ENCODE peak calls at places on chromosomes 6 and 20, in ten cellular contexts. N, U, A, F, I, T, R, Q, D and J are unnamed samples.

GRCh38 chr20:59774204-59774641 is 159.2 kb downstream of the SYCP2 start:
- DNase-seq in F (no peak), R (no peak), T (no peak), D (no peak), I (no peak), N (no peak), A (no peak), U (peak), Q (no peak), J (no peak)

GRCh38 chr6:130557481-130558112 is 191.8 kb downstream of the TMEM200A start:
- DNase-seq in D (no peak), A (no peak), F (no peak), Q (no peak), I (no peak), U (no peak), R (no peak), T (no peak), N (no peak), J (no peak)

GRCh38 chr20:15205719-15206118 is 868.3 kb upstream of the FLRT3 start:
- DNase-seq in R (no peak), D (no peak), I (no peak), Q (no peak), U (no peak), F (no peak), T (no peak), N (no peak), A (no peak), J (no peak)

GRCh38 chr20:24989162-24989561 is 3.4 kb downstream of the APMAP start:
- DNase-seq in A (no peak), D (no peak), N (no peak), F (no peak), R (no peak), T (no peak), U (peak), I (no peak), Q (no peak), J (no peak)

GRCh38 chr6:117677553-117678131 is 2.4 kb downstream of the NUS1 start:
- DNase-seq in Q (no peak), N (no peak), T (no peak), A (peak), F (no peak), R (peak), D (no peak), I (no peak), U (no peak), J (no peak)

GRCh38 chr6:142631517-142632385 is 313.2 kb downstream of the HIVEP2 start:
- DNase-seq in U (no peak), D (no peak), A (no peak), I (no peak), N (no peak), F (no peak), Q (no peak), T (no peak), R (no peak), J (no peak)

GRCh38 chr6:36787210-36787609 is 52.0 kb downstream of the CPNE5 start:
- DNase-seq in U (no peak), R (no peak), T (no peak), A (no peak), I (no peak), F (no peak), N (no peak), D (no peak), Q (no peak), J (no peak)

GRCh38 chr6:145743325-145743724 is 8.0 kb upstream of the EPM2A start:
- DNase-seq in Q (no peak), F (no peak), R (no peak), A (no peak), U (no peak), N (no peak), I (no peak), T (no peak), D (no peak), J (no peak)

GRCh38 chr20:43507150-43508080 is at the start of gene L3MBTL1:
- DNase-seq in U (no peak), F (peak), N (no peak), I (no peak), D (peak), Q (no peak), T (peak), R (peak), A (peak), J (no peak)

GRCh38 chr20:10280016-10280908 is 61.6 kb downstream of the SNAP25 start:
- DNase-seq in I (no peak), R (no peak), D (no peak), T (no peak), A (peak), N (no peak), Q (no peak), F (no peak), U (no peak), J (no peak)

GRCh38 chr20:51142448-51142847 is 119.5 kb upstream of the KCNG1 start:
- DNase-seq in F (no peak), N (no peak), I (no peak), A (no peak), D (no peak), Q (no peak), T (no peak), U (no peak), R (no peak), J (no peak)

GRCh38 chr6:53999088-53999755 is 112.0 kb upstream of the MLIP start:
- DNase-seq in R (no peak), I (no peak), F (no peak), A (no peak), Q (no peak), D (no peak), U (no peak), N (no peak), T (no peak), J (no peak)

GRCh38 chr6:1381397-1382330 is 7.7 kb upstream of the FOXF2 start:
- DNase-seq in Q (no peak), I (no peak), D (peak), R (peak), T (no peak), N (no peak), F (no peak), A (peak), U (peak), J (no peak)

GRCh38 chr6:96460052-96460700 is 61.4 kb upstream of the UFL1 start:
- DNase-seq in Q (no peak), N (no peak), R (no peak), U (no peak), I (no peak), F (no peak), T (no peak), A (no peak), D (no peak), J (no peak)

GRCh38 chr6:4447646-4448315 is 312.4 kb upstream of the ECI2 start:
- DNase-seq in A (no peak), Q (no peak), T (no peak), I (no peak), R (peak), U (no peak), D (no peak), F (no peak), N (no peak), J (no peak)

GRCh38 chr20:24966317-24967012 is 17.4 kb downstream of the CST7 start:
- DNase-seq in F (no peak), D (no peak), R (no peak), T (no peak), Q (no peak), A (no peak), U (peak), I (no peak), N (no peak), J (no peak)

GRCh38 chr20:433300-433975 is 25.3 kb downstream of the RBCK1 start:
- DNase-seq in A (no peak), T (peak), D (no peak), R (no peak), N (no peak), Q (no peak), I (no peak), U (peak), F (no peak), J (no peak)

GRCh38 chr6:147448775-147449174 is 59.7 kb upstream of the SAMD5 start:
- DNase-seq in U (no peak), R (no peak), N (no peak), T (no peak), I (no peak), F (no peak), A (no peak), Q (no peak), D (no peak), J (no peak)

GRCh38 chr20:21808863-21809664 is 103.6 kb downstream of the PAX1 start:
- DNase-seq in Q (no peak), R (no peak), I (no peak), D (peak), A (no peak), U (no peak), F (no peak), T (no peak), N (no peak), J (no peak)

GRCh38 chr6:13275435-13275989 is 52.8 kb downstream of the TBC1D7 start:
- DNase-seq in N (no peak), F (no peak), A (no peak), U (no peak), R (no peak), Q (no peak), I (no peak), T (no peak), D (no peak), J (no peak)

GRCh38 chr6:13280253-13280652 is 48.1 kb downstream of the TBC1D7 start:
- DNase-seq in D (no peak), F (no peak), N (no peak), A (no peak), I (no peak), Q (no peak), R (no peak), T (no peak), U (no peak), J (no peak)

GRCh38 chr6:13277231-13277630 is 51.1 kb downstream of the TBC1D7 start:
- DNase-seq in A (no peak), I (no peak), F (no peak), D (no peak), U (no peak), N (no peak), R (no peak), T (no peak), Q (no peak), J (no peak)

GRCh38 chr6:13278991-13279390 is 49.3 kb downstream of the TBC1D7 start:
- DNase-seq in R (no peak), F (no peak), Q (no peak), I (peak), T (no peak), N (no peak), D (no peak), U (no peak), A (peak), J (peak)

DNA sequence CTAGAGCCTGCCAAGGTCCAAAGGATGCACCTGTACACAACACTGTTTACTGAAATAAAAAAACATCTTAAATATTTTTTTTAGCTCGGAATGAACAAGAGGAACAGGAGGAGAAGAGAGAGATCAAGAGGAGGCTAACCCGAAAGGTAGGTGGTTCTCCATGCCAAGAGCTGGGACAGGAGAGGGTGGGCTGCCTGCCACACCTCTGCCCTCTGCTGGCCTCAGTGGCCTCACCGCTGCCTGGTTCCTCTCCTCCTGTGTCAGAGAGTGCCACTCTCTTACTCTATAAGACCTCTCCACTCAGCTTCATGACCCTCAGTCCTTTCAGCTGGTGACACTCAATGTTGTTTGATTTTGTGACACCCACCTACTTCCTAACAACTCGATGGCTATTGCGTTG is 50.2 kb downstream of the TBC1D7 start:
- DNase-seq in D (no peak), R (no peak), F (no peak), N (no peak), Q (no peak), I (no peak), A (no peak), T (no peak), U (no peak), J (no peak)
- TF ChIP-seq CTCF in D (no peak), R (no peak), F (no peak), N (no peak), Q (no peak), I (no peak), A (no peak), T (no peak), U (no peak), J (no peak)

DNA sequence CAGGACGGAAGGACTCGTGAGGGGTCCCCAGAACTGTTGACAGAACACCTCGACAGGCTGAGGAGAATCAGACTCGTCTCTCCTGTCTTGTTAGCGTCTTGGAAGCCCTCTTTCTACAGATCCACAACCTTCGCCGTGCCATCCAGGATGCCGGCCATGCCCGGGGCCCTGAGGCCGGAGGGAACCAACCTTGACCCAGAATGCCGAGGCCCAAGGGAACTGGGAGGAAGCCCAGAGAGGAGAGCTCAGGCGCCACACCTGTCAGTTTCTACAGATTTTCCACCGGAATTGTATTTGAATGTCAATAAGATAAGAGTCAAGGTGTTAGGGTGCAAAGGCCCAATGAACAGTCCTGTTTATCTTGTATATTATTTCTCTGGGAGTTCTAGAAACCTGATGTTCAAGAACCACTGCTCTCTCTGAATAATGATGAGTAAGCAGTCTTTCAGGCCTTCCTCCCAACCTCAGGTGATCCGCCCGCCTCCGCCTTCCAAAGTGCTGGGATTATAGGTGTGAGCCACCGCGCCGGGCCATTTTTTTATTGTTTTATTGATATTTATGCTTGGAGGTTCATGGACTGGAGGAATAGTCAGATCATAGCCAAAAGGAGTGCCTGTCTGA is 804 bp upstream of the ME1 start:
- DNase-seq in U (no peak), N (no peak), D (peak), F (no peak), I (no peak), R (no peak), Q (no peak), T (peak), A (no peak), J (no peak)
- H3K4me3 ChIP-seq in U (peak), N (peak), D (peak), F (peak), I (peak), R (peak), Q (peak), T (peak), A (peak), J (peak)

GRCh38 chr6:52595796-52596130 is 18.9 kb upstream of the TRAM2 start:
- DNase-seq in D (no peak), T (no peak), U (no peak), F (peak), A (no peak), R (no peak), Q (no peak), I (no peak), N (no peak), J (no peak)
- TF ChIP-seq CTCF in D (no peak), T (no peak), U (no peak), F (no peak), A (no peak), R (no peak), Q (no peak), I (no peak), N (no peak), J (no peak)

GRCh38 chr6:90079555-90080490 is 185.6 kb downstream of the GJA10 start:
- DNase-seq in T (no peak), D (no peak), A (no peak), F (no peak), R (no peak), I (no peak), U (no peak), N (no peak), Q (no peak), J (no peak)
- H3K4me3 ChIP-seq in T (no peak), D (no peak), A (no peak), F (no peak), R (no peak), I (no peak), U (no peak), N (no peak), Q (no peak), J (no peak)

DNA sequence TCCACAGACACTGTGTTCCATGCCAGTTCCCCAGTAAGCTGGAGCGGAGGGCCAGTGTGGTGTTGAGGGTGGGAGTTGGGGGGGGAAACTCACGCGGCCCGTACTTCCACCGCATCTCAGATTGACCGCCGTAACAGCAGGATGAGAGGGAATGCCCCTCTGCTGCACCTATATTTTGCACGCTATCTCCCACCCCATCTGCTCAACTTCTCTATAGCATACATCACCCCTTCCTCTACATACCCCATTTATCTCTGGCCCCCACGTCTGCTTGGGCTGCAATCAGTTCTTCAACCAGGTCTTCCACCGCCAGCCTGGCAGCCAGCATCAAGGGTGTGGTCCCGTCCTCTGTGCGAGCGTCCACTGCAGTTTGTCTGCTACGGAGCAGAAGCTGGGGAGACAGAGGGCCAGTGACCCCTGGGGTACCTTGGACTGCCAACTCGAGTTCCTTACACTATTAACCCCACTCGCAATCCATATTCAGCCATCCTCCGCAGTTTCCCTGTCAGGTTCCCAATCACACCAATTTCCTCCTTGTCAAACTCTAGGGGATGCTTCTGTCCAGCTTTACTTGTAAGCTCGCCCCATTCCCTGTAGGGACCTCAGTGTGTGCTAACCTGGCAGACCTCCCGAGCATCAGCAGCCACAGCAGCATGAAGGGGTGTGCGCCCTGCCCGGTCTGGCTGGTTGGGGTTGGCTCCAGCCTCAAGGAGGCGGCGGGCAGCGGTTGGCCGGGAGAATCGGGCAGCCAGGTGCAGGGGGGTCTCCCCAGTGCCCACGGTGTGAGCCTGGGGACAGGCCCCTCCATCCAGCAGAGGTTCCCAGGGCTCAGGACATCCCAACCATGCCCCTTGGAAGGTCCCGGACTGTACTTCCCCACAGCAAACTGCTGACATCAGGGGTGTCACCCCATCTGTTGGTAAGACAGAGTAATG is 4.5 kb upstream of the GPSM3 start:
- DNase-seq in Q (no peak), R (no peak), T (peak), A (peak), I (no peak), F (peak), U (no peak), D (peak), N (peak), J (no peak)
- TF ChIP-seq CTCF in Q (no peak), R (no peak), T (no peak), A (no peak), I (no peak), F (no peak), U (no peak), D (no peak), N (no peak), J (no peak)

GRCh38 chr20:63156221-63156671 is 59.7 kb downstream of the YTHDF1 start:
- DNase-seq in I (no peak), U (no peak), Q (no peak), D (no peak), R (no peak), T (no peak), N (no peak), A (no peak), F (no peak), J (no peak)

GRCh38 chr20:63159826-63160640 is 55.9 kb downstream of the YTHDF1 start:
- DNase-seq in U (no peak), Q (no peak), I (no peak), F (no peak), D (no peak), R (no peak), N (no peak), T (no peak), A (no peak), J (no peak)

GRCh38 chr20:63158845-63159244 is 57.1 kb downstream of the YTHDF1 start:
- DNase-seq in A (no peak), Q (no peak), T (no peak), I (no peak), U (no peak), F (no peak), D (no peak), R (no peak), N (no peak), J (no peak)

GRCh38 chr20:63160641-63161175 is 55.2 kb downstream of the YTHDF1 start:
- DNase-seq in N (no peak), T (no peak), A (no peak), I (no peak), U (no peak), Q (no peak), F (no peak), R (no peak), D (no peak), J (no peak)

GRCh38 chr20:63158352-63158751 is 57.6 kb downstream of the YTHDF1 start:
- DNase-seq in Q (no peak), F (no peak), A (no peak), D (no peak), R (no peak), T (no peak), N (no peak), I (no peak), U (no peak), J (no peak)
- H3K4me3 ChIP-seq in Q (no peak), F (no peak), A (no peak), D (no peak), R (no peak), T (no peak), N (no peak), I (no peak), U (no peak), J (no peak)

GRCh38 chr6:13923527-13924145 is 1.1 kb upstream of the RNF182 start:
- DNase-seq in Q (no peak), R (peak), N (no peak), D (no peak), A (peak), U (no peak), F (peak), T (no peak), I (peak), J (no peak)

GRCh38 chr6:13924949-13925881 is at the start of gene RNF182:
- DNase-seq in D (peak), U (no peak), I (no peak), A (no peak), Q (no peak), F (no peak), N (no peak), R (peak), T (no peak), J (no peak)

GRCh38 chr6:13926378-13926777 is 1.6 kb downstream of the RNF182 start:
- DNase-seq in F (no peak), A (no peak), I (no peak), D (no peak), T (no peak), Q (no peak), N (no peak), U (no peak), R (no peak), J (no peak)

GRCh38 chr6:13922750-13923149 is 2.0 kb upstream of the RNF182 start:
- DNase-seq in I (no peak), T (no peak), A (no peak), Q (no peak), D (no peak), U (no peak), N (no peak), F (no peak), R (no peak), J (no peak)

DNA sequence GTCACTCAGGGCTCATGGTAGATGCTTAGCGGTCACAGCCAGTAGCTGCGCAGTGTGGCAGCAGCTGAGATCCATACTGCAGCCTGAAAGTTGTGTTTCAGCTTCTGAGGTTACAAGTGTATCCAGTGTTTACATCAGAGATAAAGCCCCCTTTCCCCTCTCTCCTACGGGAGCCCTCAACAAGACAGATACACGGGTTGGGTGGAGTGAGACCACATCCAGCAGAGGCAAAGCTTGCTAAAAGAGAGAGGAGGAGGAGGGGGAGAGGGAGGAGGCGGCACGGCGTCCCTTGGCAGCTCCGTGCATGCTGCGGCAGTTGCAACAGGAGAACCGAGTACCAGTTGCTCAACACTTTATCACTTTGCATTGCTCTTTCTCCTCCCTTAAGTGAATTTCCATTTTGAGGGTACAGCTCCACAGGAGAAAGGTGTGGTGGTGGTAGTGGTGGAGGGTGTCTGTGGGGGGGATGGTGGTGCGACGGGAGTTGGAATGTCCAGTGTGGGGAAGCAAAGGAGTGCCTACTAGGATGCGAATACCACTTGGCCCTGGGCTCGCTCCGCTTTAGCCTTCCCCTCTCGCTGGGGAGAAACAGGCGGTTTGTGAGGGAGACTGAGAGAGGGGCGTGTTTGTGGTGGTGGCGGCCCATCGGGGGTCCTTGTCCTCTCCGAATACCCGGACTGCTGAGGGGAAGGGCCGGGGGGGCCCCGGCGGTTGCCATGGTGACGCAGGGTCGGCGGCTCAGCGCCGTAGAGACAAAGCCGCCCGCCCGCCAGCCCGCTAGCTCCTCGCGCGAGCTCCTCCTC is 405 bp upstream of the RNF182 start:
- DNase-seq in D (no peak), A (peak), I (no peak), U (no peak), R (peak), F (peak), N (no peak), T (peak), Q (no peak), J (peak)
- TF ChIP-seq CTCF in D (no peak), A (no peak), I (no peak), U (no peak), R (no peak), F (no peak), N (no peak), T (no peak), Q (no peak), J (no peak)